ENCODE peak calls at places on chromosomes 11 and 22, in nine cellular contexts. B is left lung, O is fibroblast of the aortic adventitia, U is AG09309, Y is fibroblast of mammary gland, Z is brain microvascular endothelial cell, V is H1, E is pancreas, P is RWPE1. I is an unnamed sample.

GRCh38 chr11:108997826-108998225 is 333.0 kb downstream of the DDX10 start:
- DNase-seq in B (no peak), O (no peak), U (no peak), Y (no peak), Z (no peak), V (no peak), E (no peak), P (no peak), I (no peak)

GRCh38 chr11:48087974-48088681 is 107.8 kb downstream of the PTPRJ start:
- DNase-seq in B (no peak), O (no peak), U (no peak), Y (no peak), Z (no peak), V (no peak), E (peak; percentile 32), P (no peak), I (no peak)

GRCh38 chr11:62573006-62573591 is 592 bp downstream of the EEF1G start:
- DNase-seq in B (no peak), O (peak; percentile 27), U (no peak), Y (no peak), Z (no peak), V (no peak), E (no peak), P (peak; percentile 29), I (no peak)

GRCh38 chr11:69674267-69674885 is 777 bp downstream of the LTO1 start:
- DNase-seq in B (peak; percentile 47), O (peak; percentile 87), U (no peak), Y (peak; percentile 92), Z (peak; percentile 90), V (no peak), E (no peak), P (peak; percentile 52), I (no peak)

GRCh38 chr11:44911031-44911814 is 39.5 kb downstream of the TP53I11 start:
- DNase-seq in B (peak; percentile 74), O (peak; percentile 87), U (peak; percentile 40), Y (peak; percentile 75), Z (peak; percentile 79), V (peak; percentile 95), E (peak; percentile 70), P (peak; percentile 69), I (peak; percentile 60)

GRCh38 chr11:7251836-7252682 is at the start of gene SYT9:
- DNase-seq in B (peak; percentile 59), O (peak; percentile 15), U (no peak), Y (peak; percentile 5), Z (peak; percentile 2), V (peak; percentile 90), E (peak; percentile 68), P (peak; percentile 22), I (no peak)

GRCh38 chr11:78022397-78023396 is at the start of gene KCTD14:
- DNase-seq in B (no peak), O (no peak), U (no peak), Y (no peak), Z (no peak), V (peak; percentile 78), E (peak; percentile 77), P (no peak), I (no peak)

GRCh38 chr11:96341237-96342130 is 1.5 kb downstream of the MAML2 start:
- DNase-seq in B (no peak), O (peak; percentile 63), U (no peak), Y (peak; percentile 58), Z (no peak), V (peak; percentile 61), E (peak; percentile 30), P (peak; percentile 26), I (peak; percentile 52)

GRCh38 chr11:33542921-33543320 is 157.7 kb downstream of the C11orf91 start:
- DNase-seq in B (peak; percentile 40), O (peak; percentile 54), U (no peak), Y (peak; percentile 52), Z (peak; percentile 40), V (peak; percentile 82), E (peak; percentile 32), P (peak; percentile 59), I (no peak)

DNA sequence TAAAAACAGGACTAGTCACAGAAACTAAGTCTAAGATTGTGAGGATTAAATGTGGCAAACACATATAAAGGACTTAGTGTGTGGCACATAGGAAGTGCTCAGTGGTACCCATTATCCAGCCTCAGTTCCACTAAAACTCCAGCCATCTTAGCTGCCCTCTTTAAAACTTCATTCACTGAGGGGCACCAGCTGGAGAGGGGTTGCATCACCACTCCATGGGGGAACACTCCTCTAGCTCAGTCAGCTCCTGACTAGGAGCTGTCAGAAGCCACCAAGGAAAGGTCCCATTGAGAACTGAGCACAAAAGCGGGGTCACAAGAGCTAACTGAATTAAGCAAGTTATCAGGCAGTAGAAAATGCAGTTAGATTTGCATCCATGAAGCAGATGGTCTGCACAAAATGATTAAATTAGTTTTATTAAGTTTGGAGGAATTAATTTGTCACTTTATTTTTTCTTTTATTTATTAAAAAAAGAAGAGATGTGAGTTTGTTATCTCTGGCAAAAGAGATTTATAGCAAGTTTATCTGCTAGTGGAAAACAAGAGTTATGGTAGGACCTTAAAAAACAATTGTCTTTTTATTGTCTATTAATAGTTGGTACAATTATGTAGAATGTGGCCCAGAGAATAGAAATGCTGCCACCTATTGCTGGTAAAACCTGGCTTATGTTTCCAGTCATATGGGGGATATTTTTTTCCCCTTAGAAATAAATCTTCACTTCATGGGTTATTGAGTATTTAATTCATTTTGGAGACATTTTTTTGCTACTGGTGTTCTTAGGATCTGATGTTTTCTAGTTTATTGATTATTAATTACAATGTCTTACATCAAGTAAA is 95.7 kb downstream of the NAV2 start:
- DNase-seq in B (no peak), O (peak; percentile 29), U (no peak), Y (no peak), Z (no peak), V (no peak), E (no peak), P (no peak), I (no peak)
- TF ChIP-seq CTCF in B (no peak), O (peak; percentile 46), U (peak; percentile 29), Y (peak; percentile 24), Z (no peak), V (no peak), E (no peak), P (peak; percentile 40), I (no peak)

GRCh38 chr22:39532215-39533071 is at the start of gene RPS19BP1:
- DNase-seq in B (peak; percentile 99), O (peak; percentile 99), U (peak; percentile 96), Y (peak; percentile 97), Z (peak; percentile 99), V (peak; percentile 94), E (peak; percentile 100), P (peak; percentile 93), I (peak; percentile 95)

GRCh38 chr22:39530136-39530535 is 2.4 kb downstream of the RPS19BP1 start:
- DNase-seq in B (no peak), O (no peak), U (no peak), Y (no peak), Z (no peak), V (no peak), E (no peak), P (no peak), I (no peak)

GRCh38 chr22:39529487-39529851 is 3.1 kb downstream of the RPS19BP1 start:
- DNase-seq in B (no peak), O (no peak), U (no peak), Y (no peak), Z (no peak), V (no peak), E (no peak), P (no peak), I (no peak)

GRCh38 chr22:39528681-39529486 is 3.7 kb downstream of the RPS19BP1 start:
- DNase-seq in B (peak; percentile 92), O (peak; percentile 94), U (peak; percentile 75), Y (peak; percentile 92), Z (peak; percentile 78), V (peak; percentile 92), E (peak; percentile 84), P (peak; percentile 67), I (peak; percentile 92)

GRCh38 chr22:39530692-39531331 is 1.7 kb downstream of the RPS19BP1 start:
- DNase-seq in B (no peak), O (peak; percentile 45), U (no peak), Y (peak; percentile 56), Z (peak; percentile 32), V (no peak), E (peak; percentile 35), P (peak; percentile 24), I (no peak)
- TF ChIP-seq CTCF in B (no peak), O (peak; percentile 36), U (no peak), Y (peak; percentile 32), Z (peak; percentile 53), V (peak; percentile 33), E (no peak), P (peak; percentile 31), I (peak; percentile 41)

GRCh38 chr11:128195057-128195751 is 392.2 kb downstream of the ETS1 start:
- DNase-seq in B (no peak), O (no peak), U (no peak), Y (no peak), Z (no peak), V (no peak), E (no peak), P (no peak), I (no peak)
- TF ChIP-seq CTCF in B (no peak), O (no peak), U (no peak), Y (no peak), Z (no peak), V (no peak), E (no peak), P (no peak), I (no peak)

GRCh38 chr22:46761017-46761416 is 1.4 kb upstream of the TBC1D22A start:
- DNase-seq in B (no peak), O (no peak), U (no peak), Y (no peak), Z (no peak), V (no peak), E (no peak), P (no peak), I (no peak)

GRCh38 chr22:46764140-46764680 is 1.8 kb downstream of the TBC1D22A start:
- DNase-seq in B (peak; percentile 9), O (no peak), U (no peak), Y (no peak), Z (no peak), V (no peak), E (no peak), P (no peak), I (no peak)

GRCh38 chr22:46761539-46762237 is 762 bp upstream of the TBC1D22A start:
- DNase-seq in B (no peak), O (no peak), U (no peak), Y (no peak), Z (no peak), V (no peak), E (no peak), P (peak; percentile 22), I (no peak)

GRCh38 chr22:46763051-46763705 is 728 bp downstream of the TBC1D22A start:
- DNase-seq in B (no peak), O (peak; percentile 37), U (no peak), Y (peak; percentile 20), Z (no peak), V (no peak), E (no peak), P (no peak), I (no peak)

DNA sequence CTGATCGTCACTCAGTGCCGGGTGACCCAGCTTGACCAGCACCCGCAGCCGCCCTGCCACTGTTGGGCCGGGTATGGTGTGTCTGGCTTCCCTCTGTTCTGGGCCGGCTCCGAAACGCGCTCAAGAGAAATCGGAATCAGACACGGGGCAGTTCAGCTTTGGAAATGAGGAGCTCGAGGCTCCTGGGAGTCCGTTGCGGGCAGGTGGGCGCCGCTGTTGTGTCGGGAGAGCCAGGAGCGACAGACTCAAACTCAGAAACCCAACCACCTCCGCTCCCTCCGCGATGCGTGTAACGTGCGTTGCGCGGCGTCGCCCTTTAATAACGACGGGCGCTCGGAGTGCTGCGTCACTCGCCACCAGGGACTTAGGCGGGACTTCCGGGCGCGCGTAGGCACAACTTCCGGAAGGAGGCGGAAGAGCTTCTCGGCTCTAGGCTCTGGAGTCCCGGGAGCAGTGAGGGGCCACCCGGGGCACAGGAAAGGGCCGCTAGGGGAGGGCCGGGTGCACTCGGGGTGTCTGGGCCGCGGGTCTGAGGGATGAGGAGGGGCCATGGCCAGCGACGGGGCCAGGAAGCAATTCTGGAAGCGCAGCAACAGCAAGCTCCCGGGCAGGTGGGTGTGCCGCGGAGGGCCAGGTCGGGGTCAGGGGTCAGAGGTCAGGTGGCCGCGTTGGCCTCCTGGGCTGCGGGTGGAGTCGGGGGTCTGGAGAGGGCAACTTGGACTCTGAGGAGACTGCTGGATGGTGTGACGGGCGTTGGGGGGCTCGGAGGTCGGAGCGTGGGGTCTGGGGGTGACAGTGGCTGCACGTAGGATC is at the start of gene TBC1D22A:
- DNase-seq in B (peak; percentile 94), O (peak; percentile 91), U (peak; percentile 64), Y (peak; percentile 91), Z (peak; percentile 87), V (peak; percentile 94), E (peak; percentile 91), P (peak; percentile 88), I (peak; percentile 91)
- TF ChIP-seq CTCF in B (no peak), O (peak; percentile 5), U (no peak), Y (no peak), Z (no peak), V (no peak), E (peak; percentile 18), P (no peak), I (no peak)